ENCODE peak calls at places on chromosomes 3 and 15, in four cellular contexts. M is adrenal gland, I is thyroid gland, S is fibroblast of villous mesenchyme. L is an unnamed sample.
A peak's percentile ranks its signal among the peaks of the same experiment; 100 is the strongest.

GRCh38 chr3:112647122-112647521 is 6.2 kb upstream of the CCDC80 start:
- DNase-seq in M (no peak), I (peak; percentile 71), S (peak; percentile 83), L (peak; percentile 94)

GRCh38 chr3:8625991-8626390 is 18.6 kb downstream of the SSUH2 start:
- DNase-seq in M (no peak), I (no peak), S (no peak), L (peak; percentile 45)

GRCh38 chr3:194275231-194275671 is 75.9 kb downstream of the CPN2 start:
- DNase-seq in M (peak; percentile 42), I (no peak), S (no peak), L (peak; percentile 18)

GRCh38 chr3:37249717-37250116 is 75.3 kb upstream of the LRRFIP2 start:
- DNase-seq in M (no peak), I (no peak), S (no peak), L (no peak)

GRCh38 chr3:25584011-25584789 is 80.5 kb downstream of the TOP2B start:
- DNase-seq in M (no peak), I (no peak), S (no peak), L (no peak)

GRCh38 chr15:38401716-38402115 is 52.2 kb upstream of the FAM98B start:
- DNase-seq in M (no peak), I (no peak), S (no peak), L (no peak)

GRCh38 chr15:35673093-35673573 is 127.2 kb upstream of the DPH6 start:
- DNase-seq in M (no peak), I (no peak), S (no peak), L (no peak)

GRCh38 chr15:41661078-41661528 is 898 bp downstream of the MGA start:
- DNase-seq in M (no peak), I (no peak), S (no peak), L (no peak)

GRCh38 chr3:31305324-31305723 is 227.4 kb upstream of the STT3B start:
- DNase-seq in M (no peak), I (no peak), S (no peak), L (no peak)

GRCh38 chr3:57079221-57079831 is 18.9 kb downstream of the SPATA12 start:
- DNase-seq in M (peak; percentile 63), I (peak; percentile 62), S (no peak), L (no peak)

GRCh38 chr15:50210462-50211264 is 28.7 kb downstream of the SLC27A2 start:
- DNase-seq in M (no peak), I (peak; percentile 64), S (no peak), L (no peak)

L was measured in amniotic epithelial cell.